ENCODE peak calls at places on chromosome 19, in eight cellular contexts. D, M, F, R, A, P, Q and C are unnamed samples.

GRCh38 chr19:43789029-43789428 is 8.3 kb upstream of the KCNN4 start:
- DNase-seq in M (no peak), D (peak; percentile 60), P (peak; percentile 80), A (no peak), F (no peak), R (no peak), Q (no peak), C (no peak)

GRCh38 chr19:9848761-9849160 is 13.6 kb downstream of the PIN1 start:
- DNase-seq in Q (no peak), M (no peak), D (no peak), A (no peak), F (no peak), R (no peak), P (no peak), C (no peak)

GRCh38 chr19:21143846-21144245 is 2.0 kb downstream of the ZNF431 start:
- DNase-seq in D (no peak), M (peak; percentile 43), A (no peak), F (peak; percentile 28), P (no peak), R (no peak), Q (no peak), C (no peak)

GRCh38 chr19:35025969-35026368 is 4.3 kb upstream of the SCN1B start:
- DNase-seq in M (no peak), R (no peak), A (no peak), P (no peak), Q (no peak), D (no peak), F (no peak), C (no peak)

GRCh38 chr19:45097776-45098520 is 5.0 kb downstream of the PPP1R37 start:
- DNase-seq in A (no peak), R (peak; percentile 87), F (no peak), P (no peak), Q (no peak), D (no peak), M (peak; percentile 69), C (no peak)

GRCh38 chr19:15297416-15298224 is 34.7 kb downstream of the BRD4 start:
- DNase-seq in P (peak; percentile 44), A (no peak), Q (peak; percentile 69), F (peak; percentile 52), M (no peak), D (no peak), R (no peak), C (no peak)

GRCh38 chr19:34254552-34255432 is at the start of gene GARRE1:
- DNase-seq in P (peak; percentile 72), A (peak; percentile 59), R (peak; percentile 90), Q (peak; percentile 27), M (peak; percentile 75), D (peak; percentile 35), F (peak; percentile 88), C (no peak)

GRCh38 chr19:6110360-6110977 is at the start of gene RFX2:
- DNase-seq in Q (peak; percentile 99), A (peak; percentile 99), M (peak; percentile 97), P (peak; percentile 100), F (peak; percentile 99), D (peak; percentile 99), R (peak; percentile 87), C (peak; percentile 95)

GRCh38 chr19:39765091-39766076 is 13.3 kb upstream of the LEUTX start:
- DNase-seq in Q (peak; percentile 48), A (peak; percentile 43), M (peak; percentile 21), D (peak; percentile 74), P (peak; percentile 88), R (peak; percentile 32), F (peak; percentile 56), C (peak; percentile 41)

GRCh38 chr19:5131031-5131865 is 162.3 kb downstream of the KDM4B start:
- DNase-seq in F (peak; percentile 65), M (no peak), Q (no peak), A (no peak), D (peak; percentile 16), P (peak; percentile 34), R (no peak), C (no peak)

GRCh38 chr19:12867120-12868099 is 13.8 kb downstream of the DNASE2 start:
- DNase-seq in Q (peak; percentile 71), F (peak; percentile 84), P (peak; percentile 94), D (peak; percentile 80), M (peak; percentile 83), A (peak; percentile 75), R (peak; percentile 67), C (no peak)

GRCh38 chr19:57566396-57567256 is 7.0 kb upstream of the ZNF550 start:
- DNase-seq in P (peak; percentile 60), F (peak; percentile 23), M (no peak), R (no peak), Q (peak; percentile 15), D (no peak), A (no peak), C (no peak)

GRCh38 chr19:18898533-18899408 is 2.8 kb upstream of the CERS1 start:
- DNase-seq in Q (no peak), R (no peak), F (no peak), A (no peak), M (no peak), D (no peak), P (no peak), C (no peak)

GRCh38 chr19:54309811-54310210 is 3.2 kb downstream of the LILRA5 start:
- DNase-seq in R (no peak), P (no peak), M (no peak), D (no peak), F (no peak), A (no peak), Q (no peak), C (no peak)

GRCh38 chr19:3733549-3734309 is 25.5 kb downstream of the TJP3 start:
- DNase-seq in Q (no peak), R (no peak), A (no peak), P (no peak), D (no peak), M (no peak), F (no peak), C (no peak)